ENCODE peak calls at places on chromosomes 2 and 18, in four cellular contexts. Y is heart right ventricle, R is AG09319, P is KG1. H is an unnamed sample.

GRCh38 chr2:39223909-39224308 is 19.9 kb downstream of the CDKL4 start:
- DNase-seq in P (no peak), Y (no peak), R (no peak), H (no peak)

GRCh38 chr2:236001854-236002253 is 166.3 kb downstream of the GBX2 start:
- DNase-seq in Y (no peak), P (no peak), R (no peak), H (no peak)

GRCh38 chr2:200578778-200579177 is 7.0 kb upstream of the AOX1 start:
- DNase-seq in P (no peak), R (no peak), Y (no peak), H (no peak)

GRCh38 chr18:58562146-58562998 is 66.5 kb downstream of the ALPK2 start:
- DNase-seq in P (no peak), Y (no peak), R (no peak), H (no peak)

GRCh38 chr2:23658466-23658942 is 268.4 kb downstream of the ATAD2B start:
- DNase-seq in Y (no peak), P (no peak), R (no peak), H (no peak)

GRCh38 chr18:74942319-74942910 is 266.5 kb downstream of the PTGR3 start:
- DNase-seq in Y (no peak), R (peak; percentile 18), P (no peak), H (no peak)

GRCh38 chr2:164917296-164917903 is 37.9 kb downstream of the SLC38A11 start:
- DNase-seq in P (no peak), Y (peak; percentile 16), R (no peak), H (no peak)

GRCh38 chr2:168224346-168224745 is 23.0 kb downstream of the STK39 start:
- DNase-seq in Y (no peak), R (no peak), P (no peak), H (no peak)

GRCh38 chr2:169090133-169090820 is 20.9 kb downstream of the DHRS9 start:
- DNase-seq in R (no peak), Y (no peak), P (no peak), H (no peak)

GRCh38 chr2:120820263-120820884 is 84.7 kb downstream of the GLI2 start:
- DNase-seq in R (no peak), Y (no peak), P (no peak), H (no peak)

GRCh38 chr2:46276652-46277051 is 20.6 kb upstream of the EPAS1 start:
- DNase-seq in R (no peak), Y (no peak), P (no peak), H (no peak)

GRCh38 chr18:4454548-4455112 is 477 bp downstream of the DLGAP1 start:
- DNase-seq in R (no peak), P (no peak), Y (no peak), H (no peak)

GRCh38 chr18:51006948-51007786 is 22.8 kb upstream of the SMAD4 start:
- DNase-seq in Y (no peak), R (no peak), P (no peak), H (no peak)

GRCh38 chr18:3485153-3486149 is 35.5 kb downstream of the TGIF1 start:
- DNase-seq in P (no peak), R (no peak), Y (no peak), H (no peak)

GRCh38 chr18:46224181-46224775 is 120.1 kb downstream of the HAUS1 start:
- DNase-seq in R (no peak), P (no peak), Y (no peak), H (no peak)

GRCh38 chr2:163191372-163191771 is 352.8 kb upstream of the KCNH7 start:
- DNase-seq in R (no peak), P (no peak), Y (no peak), H (no peak)

GRCh38 chr18:62766266-62766665 is 50.9 kb downstream of the PHLPP1 start:
- DNase-seq in P (no peak), R (no peak), Y (no peak), H (no peak)

GRCh38 chr2:148658807-148659722 is 14.5 kb downstream of the EPC2 start:
- DNase-seq in P (no peak), R (no peak), Y (no peak), H (no peak)

GRCh38 chr18:60249388-60249787 is 123.2 kb downstream of the MC4R start:
- DNase-seq in R (no peak), Y (no peak), P (no peak), H (no peak)

GRCh38 chr2:108377815-108378630 is at the start of gene SULT1C4:
- DNase-seq in Y (peak; percentile 61), R (no peak), P (no peak), H (peak; percentile 15)

H was measured in hippocampal formation.